ENCODE peak calls at places on chromosomes 7 and 10, in eight cellular contexts. M, Q, A, K, Y, N, H and G are unnamed samples.

GRCh38 chr7:150787321-150788281 is 12.6 kb downstream of the TMEM176B start:
- DNase-seq in K (no peak), A (no peak), H (no peak), N (no peak), M (no peak), Q (no peak), Y (no peak), G (peak)

GRCh38 chr7:125383324-125383723 is 453.7 kb upstream of the POT1 start:
- DNase-seq in K (no peak), H (no peak), A (no peak), M (no peak), Q (no peak), Y (no peak), N (no peak), G (no peak)

GRCh38 chr7:100897111-100897608 is 1.5 kb upstream of the ACHE start:
- DNase-seq in H (no peak), Q (peak), A (peak), M (peak), K (peak), N (no peak), Y (peak), G (peak)

GRCh38 chr10:480928-481551 is 208.4 kb downstream of the DIP2C start:
- DNase-seq in H (no peak), Y (no peak), K (no peak), M (peak), A (no peak), Q (no peak), N (no peak), G (no peak)

GRCh38 chr7:70271617-70272081 is 673.4 kb downstream of the AUTS2 start:
- DNase-seq in A (no peak), M (no peak), H (no peak), N (no peak), K (no peak), Q (no peak), Y (no peak), G (no peak)

GRCh38 chr10:44998146-44998631 is 2.5 kb upstream of the ZNF22 start:
- DNase-seq in Y (no peak), M (no peak), H (no peak), Q (no peak), A (no peak), N (no peak), K (no peak), G (peak)

GRCh38 chr7:18467011-18467410 is 28.5 kb upstream of the HDAC9 start:
- DNase-seq in A (no peak), Q (no peak), H (no peak), N (no peak), M (no peak), Y (no peak), K (no peak), G (no peak)

GRCh38 chr7:141874787-141875186 is 33.5 kb upstream of the PRSS37 start:
- DNase-seq in A (no peak), H (no peak), Y (no peak), N (no peak), K (no peak), M (no peak), Q (no peak), G (no peak)

GRCh38 chr10:26787362-26787761 is 73.4 kb downstream of the ABI1 start:
- DNase-seq in Y (no peak), H (no peak), N (no peak), A (no peak), M (no peak), K (no peak), Q (no peak), G (no peak)

GRCh38 chr7:22793593-22794462 is 28.8 kb downstream of the TOMM7 start:
- DNase-seq in H (no peak), N (no peak), A (no peak), Y (no peak), M (no peak), Q (no peak), K (no peak), G (no peak)

GRCh38 chr10:75469018-75469616 is 37.7 kb downstream of the LRMDA start:
- DNase-seq in A (no peak), M (peak), Q (no peak), N (no peak), K (no peak), Y (no peak), H (peak), G (no peak)

GRCh38 chr7:95684037-95684436 is 87.7 kb upstream of the PDK4 start:
- DNase-seq in Y (no peak), M (no peak), N (no peak), H (peak), K (no peak), A (no peak), Q (no peak), G (no peak)

GRCh38 chr10:16777473-16778370 is 39.5 kb downstream of the RSU1 start:
- DNase-seq in M (no peak), N (no peak), A (peak), K (no peak), Q (peak), Y (no peak), H (peak), G (no peak)

GRCh38 chr7:2417981-2418481 is 14.6 kb downstream of the CHST12 start:
- DNase-seq in N (peak), K (peak), H (no peak), M (no peak), Q (no peak), Y (no peak), A (peak), G (peak)

GRCh38 chr7:93883078-93883916 is 7.3 kb downstream of the TFPI2 start:
- DNase-seq in A (no peak), Q (no peak), H (no peak), K (no peak), M (no peak), N (no peak), Y (no peak), G (no peak)

GRCh38 chr10:122282253-122282671 is 11.2 kb downstream of the BTBD16 start:
- DNase-seq in A (no peak), H (no peak), N (no peak), M (no peak), Y (no peak), Q (no peak), K (no peak), G (no peak)

GRCh38 chr10:48461623-48462481 is 143.0 kb downstream of the ARHGAP22 start:
- DNase-seq in A (no peak), Y (no peak), M (no peak), H (no peak), Q (no peak), K (no peak), N (no peak), G (no peak)

GRCh38 chr7:777679-778078 is 50.6 kb upstream of the PRKAR1B start:
- DNase-seq in Y (no peak), N (no peak), H (no peak), A (no peak), Q (no peak), K (no peak), M (no peak), G (no peak)

GRCh38 chr10:125538947-125539649 is 143.9 kb downstream of the TEX36 start:
- DNase-seq in A (no peak), M (peak), Y (peak), K (no peak), H (no peak), N (no peak), Q (no peak), G (peak)

GRCh38 chr10:36351159-36351558 is 709.1 kb upstream of the FZD8 start:
- DNase-seq in K (no peak), Y (no peak), H (no peak), A (no peak), M (no peak), Q (no peak), N (no peak), G (peak)

GRCh38 chr7:90698616-90699015 is 102.5 kb downstream of the CDK14 start:
- DNase-seq in H (no peak), K (no peak), Q (no peak), Y (no peak), N (no peak), M (no peak), A (no peak), G (no peak)

GRCh38 chr10:13080643-13081042 is 19.3 kb upstream of the OPTN start:
- DNase-seq in N (no peak), Y (no peak), A (no peak), Q (no peak), M (no peak), K (no peak), H (no peak), G (no peak)

GRCh38 chr7:17302575-17303142 is 4.2 kb downstream of the AHR start:
- DNase-seq in H (no peak), M (no peak), A (peak), N (no peak), Q (no peak), K (no peak), Y (no peak), G (no peak)

GRCh38 chr10:58817499-58817898 is 304.8 kb downstream of the BICC1 start:
- DNase-seq in M (no peak), K (no peak), H (no peak), Y (no peak), Q (no peak), A (no peak), N (no peak), G (no peak)

GRCh38 chr10:131775833-131776232 is 125.0 kb upstream of the PPP2R2D start:
- DNase-seq in A (no peak), Y (no peak), M (no peak), Q (no peak), H (no peak), N (no peak), K (no peak), G (no peak)

GRCh38 chr7:83648464-83649241 is at the start of gene SEMA3E:
- DNase-seq in A (no peak), K (no peak), M (no peak), N (no peak), Q (peak), H (peak), Y (peak), G (no peak)

GRCh38 chr7:47722126-47722525 is 140.2 kb upstream of the TNS3 start:
- DNase-seq in Y (no peak), M (no peak), K (no peak), Q (no peak), N (no peak), A (no peak), H (no peak), G (no peak)

GRCh38 chr7:108055541-108056135 is 52.7 kb upstream of the LAMB1 start:
- DNase-seq in N (no peak), Y (no peak), A (no peak), Q (no peak), H (no peak), K (no peak), M (no peak), G (peak)

GRCh38 chr10:72073677-72074412 is 14.5 kb downstream of the SPOCK2 start:
- DNase-seq in M (no peak), N (no peak), K (no peak), Y (no peak), Q (no peak), A (no peak), H (no peak), G (peak)

GRCh38 chr7:27141138-27141537 is 2.3 kb downstream of the HOXA5 start:
- DNase-seq in M (no peak), H (no peak), K (no peak), Q (no peak), N (no peak), A (no peak), Y (no peak), G (no peak)

GRCh38 chr7:144127714-144128334 is 4.8 kb downstream of the OR2A14 start:
- DNase-seq in N (peak), K (peak), A (peak), M (peak), H (peak), Y (peak), Q (peak), G (peak)